ENCODE peak calls at places on chromosomes 2 and 18, in eight cellular contexts. One of them, this sample, is unnamed.

GRCh38 chr2:25416674-25417073 is 74.9 kb upstream of the DNMT3A start:
- DNase-seq in brain microvascular endothelial cell: no peak
- DNase-seq in GM23248: no peak
- DNase-seq in HT1080: no peak
- DNase-seq in stimulated activated CD8-positive, alpha-beta memory T cell treated with anti-CD3 and anti-CD28 coated beads, Interleukin-4, amount 100 ng/mL, for 1 hour: no peak
- DNase-seq in effector memory CD4-positive, alpha-beta T cell: no peak
- DNase-seq in AG09309: no peak
- DNase-seq in C1 segment of cervical spinal cord: no peak
- DNase-seq in this sample: no peak

GRCh38 chr2:175627405-175627804 is 374.7 kb downstream of the LNPK start:
- DNase-seq in brain microvascular endothelial cell: no peak
- DNase-seq in effector memory CD4-positive, alpha-beta T cell: no peak
- DNase-seq in GM23248: peak; percentile 38
- DNase-seq in AG09309: peak; percentile 17
- DNase-seq in stimulated activated CD8-positive, alpha-beta memory T cell treated with anti-CD3 and anti-CD28 coated beads, Interleukin-4, amount 100 ng/mL, for 1 hour: no peak
- DNase-seq in C1 segment of cervical spinal cord: no peak
- DNase-seq in HT1080: no peak
- DNase-seq in this sample: no peak

GRCh38 chr2:9107168-9108025 is 99.2 kb upstream of the ASAP2 start:
- DNase-seq in C1 segment of cervical spinal cord: no peak
- DNase-seq in brain microvascular endothelial cell: no peak
- DNase-seq in effector memory CD4-positive, alpha-beta T cell: no peak
- DNase-seq in AG09309: no peak
- DNase-seq in stimulated activated CD8-positive, alpha-beta memory T cell treated with anti-CD3 and anti-CD28 coated beads, Interleukin-4, amount 100 ng/mL, for 1 hour: no peak
- DNase-seq in HT1080: no peak
- DNase-seq in GM23248: no peak
- DNase-seq in this sample: no peak

GRCh38 chr18:77973745-77974144 is 724.1 kb downstream of the GALR1 start:
- DNase-seq in effector memory CD4-positive, alpha-beta T cell: no peak
- DNase-seq in brain microvascular endothelial cell: no peak
- DNase-seq in AG09309: no peak
- DNase-seq in HT1080: no peak
- DNase-seq in GM23248: no peak
- DNase-seq in C1 segment of cervical spinal cord: no peak
- DNase-seq in stimulated activated CD8-positive, alpha-beta memory T cell treated with anti-CD3 and anti-CD28 coated beads, Interleukin-4, amount 100 ng/mL, for 1 hour: no peak
- DNase-seq in this sample: no peak

GRCh38 chr2:134282638-134283400 is 28.9 kb downstream of the MGAT5 start:
- DNase-seq in HT1080: no peak
- DNase-seq in brain microvascular endothelial cell: no peak
- DNase-seq in effector memory CD4-positive, alpha-beta T cell: no peak
- DNase-seq in AG09309: no peak
- DNase-seq in C1 segment of cervical spinal cord: no peak
- DNase-seq in GM23248: no peak
- DNase-seq in stimulated activated CD8-positive, alpha-beta memory T cell treated with anti-CD3 and anti-CD28 coated beads, Interleukin-4, amount 100 ng/mL, for 1 hour: no peak
- DNase-seq in this sample: no peak

GRCh38 chr18:43277164-43277600 is at the start of gene SYT4:
- DNase-seq in stimulated activated CD8-positive, alpha-beta memory T cell treated with anti-CD3 and anti-CD28 coated beads, Interleukin-4, amount 100 ng/mL, for 1 hour: no peak
- DNase-seq in brain microvascular endothelial cell: peak; percentile 74
- DNase-seq in GM23248: peak; percentile 63
- DNase-seq in HT1080: peak; percentile 3
- DNase-seq in effector memory CD4-positive, alpha-beta T cell: no peak
- DNase-seq in AG09309: peak; percentile 1
- DNase-seq in C1 segment of cervical spinal cord: peak; percentile 7
- DNase-seq in this sample: no peak

GRCh38 chr2:33197198-33197938 is 250.6 kb downstream of the LTBP1 start:
- DNase-seq in HT1080: no peak
- DNase-seq in GM23248: no peak
- DNase-seq in C1 segment of cervical spinal cord: no peak
- DNase-seq in brain microvascular endothelial cell: no peak
- DNase-seq in AG09309: no peak
- DNase-seq in stimulated activated CD8-positive, alpha-beta memory T cell treated with anti-CD3 and anti-CD28 coated beads, Interleukin-4, amount 100 ng/mL, for 1 hour: no peak
- DNase-seq in effector memory CD4-positive, alpha-beta T cell: no peak
- DNase-seq in this sample: no peak

GRCh38 chr2:188199716-188200128 is 92.0 kb upstream of the GULP1 start:
- DNase-seq in C1 segment of cervical spinal cord: no peak
- DNase-seq in GM23248: peak; percentile 84
- DNase-seq in brain microvascular endothelial cell: peak; percentile 75
- DNase-seq in AG09309: peak; percentile 67
- DNase-seq in effector memory CD4-positive, alpha-beta T cell: no peak
- DNase-seq in HT1080: peak; percentile 83
- DNase-seq in stimulated activated CD8-positive, alpha-beta memory T cell treated with anti-CD3 and anti-CD28 coated beads, Interleukin-4, amount 100 ng/mL, for 1 hour: no peak
- DNase-seq in this sample: no peak

GRCh38 chr2:197339496-197340220 is 29.1 kb upstream of the ANKRD44 start:
- DNase-seq in effector memory CD4-positive, alpha-beta T cell: no peak
- DNase-seq in stimulated activated CD8-positive, alpha-beta memory T cell treated with anti-CD3 and anti-CD28 coated beads, Interleukin-4, amount 100 ng/mL, for 1 hour: no peak
- DNase-seq in HT1080: no peak
- DNase-seq in C1 segment of cervical spinal cord: no peak
- DNase-seq in GM23248: no peak
- DNase-seq in AG09309: no peak
- DNase-seq in brain microvascular endothelial cell: no peak
- DNase-seq in this sample: no peak

GRCh38 chr2:32937602-32938450 is 8.9 kb upstream of the LTBP1 start:
- DNase-seq in GM23248: peak; percentile 12
- DNase-seq in brain microvascular endothelial cell: peak; percentile 3
- DNase-seq in AG09309: no peak
- DNase-seq in HT1080: peak; percentile 16
- DNase-seq in effector memory CD4-positive, alpha-beta T cell: no peak
- DNase-seq in stimulated activated CD8-positive, alpha-beta memory T cell treated with anti-CD3 and anti-CD28 coated beads, Interleukin-4, amount 100 ng/mL, for 1 hour: no peak
- DNase-seq in C1 segment of cervical spinal cord: no peak
- DNase-seq in this sample: no peak

GRCh38 chr2:55518846-55519167 is 711 bp upstream of the CFAP36 start:
- DNase-seq in HT1080: no peak
- DNase-seq in AG09309: no peak
- DNase-seq in brain microvascular endothelial cell: no peak
- DNase-seq in C1 segment of cervical spinal cord: peak; percentile 49
- DNase-seq in stimulated activated CD8-positive, alpha-beta memory T cell treated with anti-CD3 and anti-CD28 coated beads, Interleukin-4, amount 100 ng/mL, for 1 hour: no peak
- DNase-seq in effector memory CD4-positive, alpha-beta T cell: no peak
- DNase-seq in GM23248: peak; percentile 14
- DNase-seq in this sample: no peak

GRCh38 chr18:79496978-79497637 is 101.4 kb downstream of the NFATC1 start:
- DNase-seq in GM23248: peak; percentile 51
- DNase-seq in HT1080: no peak
- DNase-seq in brain microvascular endothelial cell: peak; percentile 51
- DNase-seq in stimulated activated CD8-positive, alpha-beta memory T cell treated with anti-CD3 and anti-CD28 coated beads, Interleukin-4, amount 100 ng/mL, for 1 hour: no peak
- DNase-seq in AG09309: no peak
- DNase-seq in C1 segment of cervical spinal cord: peak; percentile 19
- DNase-seq in effector memory CD4-positive, alpha-beta T cell: no peak
- DNase-seq in this sample: no peak

GRCh38 chr2:27369471-27370025 is 590 bp downstream of the EIF2B4 start:
- DNase-seq in GM23248: peak; percentile 81
- DNase-seq in C1 segment of cervical spinal cord: no peak
- DNase-seq in AG09309: no peak
- DNase-seq in stimulated activated CD8-positive, alpha-beta memory T cell treated with anti-CD3 and anti-CD28 coated beads, Interleukin-4, amount 100 ng/mL, for 1 hour: no peak
- DNase-seq in effector memory CD4-positive, alpha-beta T cell: no peak
- DNase-seq in HT1080: no peak
- DNase-seq in brain microvascular endothelial cell: peak; percentile 22
- DNase-seq in this sample: no peak

GRCh38 chr2:43576983-43577892 is 18.6 kb downstream of the THADA start:
- DNase-seq in GM23248: peak; percentile 89
- DNase-seq in effector memory CD4-positive, alpha-beta T cell: no peak
- DNase-seq in stimulated activated CD8-positive, alpha-beta memory T cell treated with anti-CD3 and anti-CD28 coated beads, Interleukin-4, amount 100 ng/mL, for 1 hour: no peak
- DNase-seq in HT1080: peak; percentile 14
- DNase-seq in C1 segment of cervical spinal cord: no peak
- DNase-seq in AG09309: peak; percentile 61
- DNase-seq in brain microvascular endothelial cell: peak; percentile 33
- DNase-seq in this sample: no peak

GRCh38 chr2:84251651-84252278 is 207.3 kb downstream of the SUCLG1 start:
- DNase-seq in brain microvascular endothelial cell: no peak
- DNase-seq in effector memory CD4-positive, alpha-beta T cell: no peak
- DNase-seq in AG09309: no peak
- DNase-seq in C1 segment of cervical spinal cord: no peak
- DNase-seq in stimulated activated CD8-positive, alpha-beta memory T cell treated with anti-CD3 and anti-CD28 coated beads, Interleukin-4, amount 100 ng/mL, for 1 hour: no peak
- DNase-seq in HT1080: no peak
- DNase-seq in GM23248: no peak
- DNase-seq in this sample: no peak

GRCh38 chr2:32452338-32453064 is 95.7 kb downstream of the BIRC6 start:
- DNase-seq in GM23248: no peak
- DNase-seq in stimulated activated CD8-positive, alpha-beta memory T cell treated with anti-CD3 and anti-CD28 coated beads, Interleukin-4, amount 100 ng/mL, for 1 hour: no peak
- DNase-seq in HT1080: no peak
- DNase-seq in C1 segment of cervical spinal cord: no peak
- DNase-seq in AG09309: no peak
- DNase-seq in effector memory CD4-positive, alpha-beta T cell: no peak
- DNase-seq in brain microvascular endothelial cell: no peak
- DNase-seq in this sample: no peak

GRCh38 chr2:31238126-31238905 is 4.4 kb downstream of the EHD3 start:
- DNase-seq in brain microvascular endothelial cell: no peak
- DNase-seq in effector memory CD4-positive, alpha-beta T cell: no peak
- DNase-seq in GM23248: no peak
- DNase-seq in AG09309: no peak
- DNase-seq in HT1080: no peak
- DNase-seq in C1 segment of cervical spinal cord: peak; percentile 23
- DNase-seq in stimulated activated CD8-positive, alpha-beta memory T cell treated with anti-CD3 and anti-CD28 coated beads, Interleukin-4, amount 100 ng/mL, for 1 hour: no peak
- DNase-seq in this sample: no peak

GRCh38 chr2:237122214-237122666 is 36.6 kb downstream of the COPS8 start:
- DNase-seq in effector memory CD4-positive, alpha-beta T cell: no peak
- DNase-seq in C1 segment of cervical spinal cord: peak; percentile 3
- DNase-seq in brain microvascular endothelial cell: peak; percentile 73
- DNase-seq in AG09309: peak; percentile 59
- DNase-seq in HT1080: peak; percentile 70
- DNase-seq in GM23248: peak; percentile 92
- DNase-seq in stimulated activated CD8-positive, alpha-beta memory T cell treated with anti-CD3 and anti-CD28 coated beads, Interleukin-4, amount 100 ng/mL, for 1 hour: no peak
- DNase-seq in this sample: no peak

GRCh38 chr2:134489732-134490384 is 228.9 kb downstream of the TMEM163 start:
- DNase-seq in stimulated activated CD8-positive, alpha-beta memory T cell treated with anti-CD3 and anti-CD28 coated beads, Interleukin-4, amount 100 ng/mL, for 1 hour: no peak
- DNase-seq in AG09309: no peak
- DNase-seq in HT1080: no peak
- DNase-seq in C1 segment of cervical spinal cord: no peak
- DNase-seq in GM23248: no peak
- DNase-seq in brain microvascular endothelial cell: no peak
- DNase-seq in effector memory CD4-positive, alpha-beta T cell: no peak
- DNase-seq in this sample: no peak

GRCh38 chr2:119174216-119174992 is 15.9 kb upstream of the C1QL2 start:
- DNase-seq in HT1080: no peak
- DNase-seq in AG09309: no peak
- DNase-seq in C1 segment of cervical spinal cord: peak; percentile 32
- DNase-seq in effector memory CD4-positive, alpha-beta T cell: peak; percentile 18
- DNase-seq in GM23248: peak; percentile 54
- DNase-seq in stimulated activated CD8-positive, alpha-beta memory T cell treated with anti-CD3 and anti-CD28 coated beads, Interleukin-4, amount 100 ng/mL, for 1 hour: peak; percentile 23
- DNase-seq in brain microvascular endothelial cell: no peak
- DNase-seq in this sample: no peak

GRCh38 chr2:177282787-177283533 is 18.4 kb upstream of the NFE2L2 start:
- DNase-seq in HT1080: no peak
- DNase-seq in AG09309: no peak
- DNase-seq in stimulated activated CD8-positive, alpha-beta memory T cell treated with anti-CD3 and anti-CD28 coated beads, Interleukin-4, amount 100 ng/mL, for 1 hour: no peak
- DNase-seq in brain microvascular endothelial cell: no peak
- DNase-seq in effector memory CD4-positive, alpha-beta T cell: no peak
- DNase-seq in C1 segment of cervical spinal cord: no peak
- DNase-seq in GM23248: no peak
- DNase-seq in this sample: no peak

GRCh38 chr2:81658227-81658626 is 1353.7 kb upstream of the LRRTM1 start:
- DNase-seq in brain microvascular endothelial cell: no peak
- DNase-seq in AG09309: no peak
- DNase-seq in HT1080: peak; percentile 97
- DNase-seq in stimulated activated CD8-positive, alpha-beta memory T cell treated with anti-CD3 and anti-CD28 coated beads, Interleukin-4, amount 100 ng/mL, for 1 hour: no peak
- DNase-seq in GM23248: peak; percentile 7
- DNase-seq in effector memory CD4-positive, alpha-beta T cell: no peak
- DNase-seq in C1 segment of cervical spinal cord: no peak
- DNase-seq in this sample: no peak

GRCh38 chr2:223760838-223761502 is 76.4 kb downstream of the AP1S3 start:
- DNase-seq in HT1080: peak; percentile 96
- DNase-seq in stimulated activated CD8-positive, alpha-beta memory T cell treated with anti-CD3 and anti-CD28 coated beads, Interleukin-4, amount 100 ng/mL, for 1 hour: peak; percentile 25
- DNase-seq in brain microvascular endothelial cell: peak; percentile 83
- DNase-seq in AG09309: peak; percentile 41
- DNase-seq in C1 segment of cervical spinal cord: no peak
- DNase-seq in effector memory CD4-positive, alpha-beta T cell: peak; percentile 9
- DNase-seq in GM23248: peak; percentile 96
- DNase-seq in this sample: no peak

GRCh38 chr18:47719096-47719780 is 211.2 kb downstream of the SMAD2 start:
- DNase-seq in HT1080: no peak
- DNase-seq in brain microvascular endothelial cell: no peak
- DNase-seq in stimulated activated CD8-positive, alpha-beta memory T cell treated with anti-CD3 and anti-CD28 coated beads, Interleukin-4, amount 100 ng/mL, for 1 hour: no peak
- DNase-seq in effector memory CD4-positive, alpha-beta T cell: no peak
- DNase-seq in GM23248: no peak
- DNase-seq in C1 segment of cervical spinal cord: no peak
- DNase-seq in AG09309: no peak
- DNase-seq in this sample: no peak

GRCh38 chr2:61758159-61758558 is 95.7 kb downstream of the FAM161A start:
- DNase-seq in AG09309: no peak
- DNase-seq in GM23248: no peak
- DNase-seq in C1 segment of cervical spinal cord: no peak
- DNase-seq in brain microvascular endothelial cell: no peak
- DNase-seq in HT1080: no peak
- DNase-seq in effector memory CD4-positive, alpha-beta T cell: no peak
- DNase-seq in stimulated activated CD8-positive, alpha-beta memory T cell treated with anti-CD3 and anti-CD28 coated beads, Interleukin-4, amount 100 ng/mL, for 1 hour: no peak
- DNase-seq in this sample: no peak

GRCh38 chr2:18455256-18455862 is 105.1 kb downstream of the RDH14 start:
- DNase-seq in brain microvascular endothelial cell: peak; percentile 47
- DNase-seq in GM23248: peak; percentile 81
- DNase-seq in HT1080: peak; percentile 14
- DNase-seq in C1 segment of cervical spinal cord: no peak
- DNase-seq in AG09309: no peak
- DNase-seq in effector memory CD4-positive, alpha-beta T cell: no peak
- DNase-seq in stimulated activated CD8-positive, alpha-beta memory T cell treated with anti-CD3 and anti-CD28 coated beads, Interleukin-4, amount 100 ng/mL, for 1 hour: no peak
- DNase-seq in this sample: no peak

GRCh38 chr2:73956211-73956865 is 28.4 kb upstream of the TET3 start:
- DNase-seq in HT1080: no peak
- DNase-seq in effector memory CD4-positive, alpha-beta T cell: no peak
- DNase-seq in AG09309: no peak
- DNase-seq in GM23248: no peak
- DNase-seq in stimulated activated CD8-positive, alpha-beta memory T cell treated with anti-CD3 and anti-CD28 coated beads, Interleukin-4, amount 100 ng/mL, for 1 hour: no peak
- DNase-seq in C1 segment of cervical spinal cord: no peak
- DNase-seq in brain microvascular endothelial cell: no peak
- DNase-seq in this sample: no peak

GRCh38 chr2:129376404-129377077 is 602.9 kb upstream of the RAB6C start:
- DNase-seq in HT1080: no peak
- DNase-seq in AG09309: no peak
- DNase-seq in GM23248: no peak
- DNase-seq in effector memory CD4-positive, alpha-beta T cell: no peak
- DNase-seq in C1 segment of cervical spinal cord: no peak
- DNase-seq in brain microvascular endothelial cell: no peak
- DNase-seq in stimulated activated CD8-positive, alpha-beta memory T cell treated with anti-CD3 and anti-CD28 coated beads, Interleukin-4, amount 100 ng/mL, for 1 hour: no peak
- DNase-seq in this sample: no peak

GRCh38 chr2:145094353-145094752 is 574.4 kb upstream of the ZEB2 start:
- DNase-seq in GM23248: peak; percentile 55
- DNase-seq in AG09309: no peak
- DNase-seq in HT1080: no peak
- DNase-seq in C1 segment of cervical spinal cord: no peak
- DNase-seq in brain microvascular endothelial cell: no peak
- DNase-seq in effector memory CD4-positive, alpha-beta T cell: no peak
- DNase-seq in stimulated activated CD8-positive, alpha-beta memory T cell treated with anti-CD3 and anti-CD28 coated beads, Interleukin-4, amount 100 ng/mL, for 1 hour: no peak
- DNase-seq in this sample: no peak

GRCh38 chr2:42969231-42970150 is 177.1 kb upstream of the HAAO start:
- DNase-seq in stimulated activated CD8-positive, alpha-beta memory T cell treated with anti-CD3 and anti-CD28 coated beads, Interleukin-4, amount 100 ng/mL, for 1 hour: no peak
- DNase-seq in HT1080: peak; percentile 76
- DNase-seq in C1 segment of cervical spinal cord: no peak
- DNase-seq in brain microvascular endothelial cell: peak; percentile 87
- DNase-seq in effector memory CD4-positive, alpha-beta T cell: no peak
- DNase-seq in GM23248: peak; percentile 99
- DNase-seq in AG09309: peak; percentile 83
- DNase-seq in this sample: no peak

GRCh38 chr2:81647715-81648114 is 1343.2 kb upstream of the LRRTM1 start:
- DNase-seq in effector memory CD4-positive, alpha-beta T cell: no peak
- DNase-seq in brain microvascular endothelial cell: no peak
- DNase-seq in HT1080: no peak
- DNase-seq in GM23248: no peak
- DNase-seq in C1 segment of cervical spinal cord: no peak
- DNase-seq in stimulated activated CD8-positive, alpha-beta memory T cell treated with anti-CD3 and anti-CD28 coated beads, Interleukin-4, amount 100 ng/mL, for 1 hour: no peak
- DNase-seq in AG09309: no peak
- DNase-seq in this sample: no peak

GRCh38 chr2:29443627-29444026 is 328.4 kb downstream of the CLIP4 start:
- DNase-seq in GM23248: peak; percentile 63
- DNase-seq in HT1080: peak; percentile 63
- DNase-seq in effector memory CD4-positive, alpha-beta T cell: no peak
- DNase-seq in AG09309: no peak
- DNase-seq in brain microvascular endothelial cell: no peak
- DNase-seq in C1 segment of cervical spinal cord: no peak
- DNase-seq in stimulated activated CD8-positive, alpha-beta memory T cell treated with anti-CD3 and anti-CD28 coated beads, Interleukin-4, amount 100 ng/mL, for 1 hour: no peak
- DNase-seq in this sample: no peak

GRCh38 chr18:68394705-68395104 is 320.2 kb downstream of the TMX3 start:
- DNase-seq in C1 segment of cervical spinal cord: no peak
- DNase-seq in effector memory CD4-positive, alpha-beta T cell: no peak
- DNase-seq in HT1080: peak; percentile 51
- DNase-seq in AG09309: no peak
- DNase-seq in brain microvascular endothelial cell: no peak
- DNase-seq in GM23248: peak; percentile 20
- DNase-seq in stimulated activated CD8-positive, alpha-beta memory T cell treated with anti-CD3 and anti-CD28 coated beads, Interleukin-4, amount 100 ng/mL, for 1 hour: no peak
- DNase-seq in this sample: no peak

GRCh38 chr2:197073701-197074433 is 147.4 kb upstream of the PGAP1 start:
- DNase-seq in brain microvascular endothelial cell: peak; percentile 42
- DNase-seq in AG09309: no peak
- DNase-seq in HT1080: peak; percentile 37
- DNase-seq in stimulated activated CD8-positive, alpha-beta memory T cell treated with anti-CD3 and anti-CD28 coated beads, Interleukin-4, amount 100 ng/mL, for 1 hour: no peak
- DNase-seq in GM23248: peak; percentile 11
- DNase-seq in effector memory CD4-positive, alpha-beta T cell: no peak
- DNase-seq in C1 segment of cervical spinal cord: peak; percentile 67
- DNase-seq in this sample: no peak

This sample was measured in cortex of kidney.